ENCODE peak calls at places on chromosomes 13 and 19, in eight cellular contexts. E is NCI-H1436; D is epithelial cell of esophagus; V is fibroblast of the aortic adventitia; Q is posterior cingulate gyrus; B is stimulated activated CD4-positive, alpha-beta T cell treated with anti-CD3 and anti-CD28 coated beads, Interleukin-15, amount 100 ng/mL, for 24 hours; S is RCC 7860; H is endodermal cell. K is an unnamed sample.

GRCh38 chr19:19403373-19403901 is 2.0 kb upstream of the GATAD2A start:
- DNase-seq in H (no peak), D (peak), S (peak), E (no peak), V (peak), B (peak), Q (no peak), K (no peak)

GRCh38 chr19:16074488-16075365 is 1.6 kb upstream of the TPM4 start:
- DNase-seq in S (no peak), E (no peak), V (no peak), Q (peak), D (no peak), H (peak), B (no peak), K (no peak)

GRCh38 chr13:112690242-112690943 is 555 bp downstream of the ATP11A start:
- DNase-seq in E (no peak), H (peak), V (peak), D (peak), B (peak), S (peak), Q (no peak), K (peak)

GRCh38 chr19:3450796-3451411 is 29.4 kb downstream of the SMIM24 start:
- DNase-seq in E (no peak), H (no peak), Q (no peak), S (peak), V (peak), B (no peak), D (peak), K (no peak)

GRCh38 chr13:46728777-46729176 is 68.2 kb downstream of the ESD start:
- DNase-seq in H (peak), D (peak), E (no peak), S (no peak), Q (no peak), V (no peak), B (peak), K (no peak)

GRCh38 chr19:15438577-15438976 is 11.2 kb downstream of the WIZ start:
- DNase-seq in V (no peak), D (no peak), E (no peak), B (no peak), S (no peak), H (no peak), Q (peak), K (no peak)

GRCh38 chr13:104984296-104984818 is 1551.1 kb downstream of the EFNB2 start:
- DNase-seq in D (peak), Q (no peak), S (no peak), H (no peak), B (peak), V (peak), E (no peak), K (no peak)

GRCh38 chr13:39876258-39876657 is 220.8 kb downstream of the COG6 start:
- DNase-seq in V (peak), S (peak), B (no peak), Q (no peak), E (no peak), H (no peak), D (peak), K (no peak)

GRCh38 chr13:109220631-109221030 is 565.8 kb downstream of the IRS2 start:
- DNase-seq in E (no peak), H (no peak), Q (no peak), B (no peak), D (no peak), V (no peak), S (no peak), K (no peak)

GRCh38 chr19:3062165-3063105 is at the start of gene TLE5:
- DNase-seq in D (peak), H (peak), B (peak), Q (no peak), S (peak), E (peak), V (no peak), K (peak)

GRCh38 chr13:22154041-22154440 is 483.2 kb downstream of the FGF9 start:
- DNase-seq in S (no peak), E (no peak), D (no peak), H (no peak), Q (no peak), V (no peak), B (no peak), K (no peak)

GRCh38 chr13:65844266-65844841 is 1385.8 kb downstream of the PCDH9 start:
- DNase-seq in E (no peak), B (no peak), D (no peak), V (no peak), H (no peak), Q (peak), S (no peak), K (no peak)

GRCh38 chr19:35224681-35225604 is 3.6 kb downstream of the FAM187B start:
- DNase-seq in Q (no peak), V (no peak), S (no peak), D (no peak), H (peak), B (no peak), E (no peak), K (peak)

GRCh38 chr19:33429891-33430673 is 56.6 kb downstream of the CEBPG start:
- DNase-seq in D (no peak), Q (peak), H (no peak), E (no peak), S (no peak), B (no peak), V (no peak), K (no peak)

GRCh38 chr13:50668044-50668443 is 175.4 kb downstream of the DLEU7 start:
- DNase-seq in H (no peak), D (no peak), V (no peak), S (no peak), E (no peak), Q (no peak), B (no peak), K (no peak)

GRCh38 chr13:97386832-97387486 is 47.0 kb upstream of the RAP2A start:
- DNase-seq in V (no peak), B (peak), E (no peak), Q (peak), S (no peak), D (no peak), H (no peak), K (no peak)

GRCh38 chr19:30227661-30228112 is 144.5 kb upstream of the ZNF536 start:
- DNase-seq in D (peak), Q (peak), H (peak), S (peak), B (peak), V (peak), E (peak), K (peak)

GRCh38 chr13:34065915-34066314 is 248.0 kb downstream of the RFC3 start:
- DNase-seq in V (no peak), S (no peak), D (peak), Q (no peak), H (no peak), E (no peak), B (no peak), K (no peak)

GRCh38 chr13:27228131-27228530 is 23.2 kb upstream of the RPL21 start:
- DNase-seq in E (no peak), D (no peak), S (no peak), H (no peak), V (no peak), B (no peak), Q (no peak), K (no peak)

GRCh38 chr19:41219924-41220567 is 1.0 kb downstream of the AXL start:
- DNase-seq in V (peak), D (peak), Q (no peak), E (no peak), B (no peak), H (peak), S (peak), K (no peak)

GRCh38 chr13:22427783-22428182 is 753.0 kb upstream of the SGCG start:
- DNase-seq in H (no peak), Q (no peak), D (no peak), B (no peak), S (no peak), V (no peak), E (no peak), K (no peak)

GRCh38 chr13:36814465-36814864 is 4.6 kb upstream of the RFXAP start:
- DNase-seq in H (no peak), B (no peak), V (no peak), S (no peak), D (peak), E (no peak), Q (no peak), K (no peak)

GRCh38 chr13:50928609-50929274 is 19.2 kb downstream of the RNASEH2B start:
- DNase-seq in S (no peak), V (no peak), B (no peak), D (no peak), H (no peak), E (no peak), Q (no peak), K (no peak)

GRCh38 chr13:34028496-34029442 is 210.8 kb downstream of the RFC3 start:
- DNase-seq in E (no peak), Q (no peak), B (no peak), D (no peak), S (no peak), H (no peak), V (no peak), K (no peak)

GRCh38 chr19:49802836-49803528 is 10.1 kb downstream of the FUZ start:
- DNase-seq in D (no peak), H (no peak), E (no peak), S (no peak), Q (no peak), B (no peak), V (no peak), K (no peak)